ENCODE peak calls at places on chromosomes 13 and 19, in four cellular contexts. S, N, M and U are unnamed samples.

GRCh38 chr13:41835871-41836270 is 125.0 kb downstream of the VWA8 start:
- DNase-seq in S (no peak), N (no peak), M (peak; percentile 60), U (no peak)

GRCh38 chr19:51031220-51031879 is 3.5 kb downstream of the KLK12 start:
- DNase-seq in S (no peak), N (no peak), M (no peak), U (no peak)

GRCh38 chr19:38942471-38943181 is 11.9 kb downstream of the MRPS12 start:
- DNase-seq in S (no peak), N (no peak), M (no peak), U (no peak)

GRCh38 chr13:47408546-47409319 is 511.9 kb upstream of the HTR2A start:
- DNase-seq in S (no peak), N (no peak), M (peak; percentile 25), U (no peak)

GRCh38 chr19:51107406-51108065 is 673 bp downstream of the CTU1 start:
- DNase-seq in S (no peak), N (no peak), M (peak; percentile 21), U (peak; percentile 25)

GRCh38 chr19:16156904-16157303 is 13.4 kb downstream of the HSH2D start:
- DNase-seq in S (no peak), N (no peak), M (no peak), U (no peak)

GRCh38 chr19:48400018-48400742 is 6.7 kb downstream of the GRIN2D start:
- DNase-seq in S (no peak), N (peak; percentile 71), M (peak; percentile 82), U (peak; percentile 65)

GRCh38 chr19:29040291-29040690 is 172.7 kb downstream of the UQCRFS1 start:
- DNase-seq in S (no peak), N (no peak), M (no peak), U (no peak)

GRCh38 chr19:31560021-31560770 is 211.0 kb upstream of the TSHZ3 start:
- DNase-seq in S (no peak), N (no peak), M (peak; percentile 10), U (no peak)

GRCh38 chr13:65473199-65473598 is 1756.9 kb downstream of the PCDH9 start:
- DNase-seq in S (no peak), N (no peak), M (no peak), U (no peak)

GRCh38 chr13:56659041-56659471 is 481.7 kb upstream of the PRR20A start:
- DNase-seq in S (peak; percentile 11), N (no peak), M (no peak), U (no peak)

GRCh38 chr13:27053902-27054595 is 117.6 kb downstream of the USP12 start:
- DNase-seq in S (no peak), N (no peak), M (peak; percentile 88), U (peak; percentile 69)

GRCh38 chr19:16825312-16826168 is 3.7 kb upstream of the SIN3B start:
- DNase-seq in S (peak; percentile 79), N (peak; percentile 76), M (no peak), U (peak; percentile 71)

GRCh38 chr13:113656831-113657671 is 947 bp downstream of the ATP4B start:
- DNase-seq in S (no peak), N (peak; percentile 20), M (no peak), U (no peak)

GRCh38 chr19:30112666-30113065 is 170.6 kb downstream of the URI1 start:
- DNase-seq in S (no peak), N (no peak), M (no peak), U (no peak)

GRCh38 chr19:15177269-15178116 is 23.3 kb downstream of the NOTCH3 start:
- DNase-seq in S (peak; percentile 79), N (peak; percentile 81), M (peak; percentile 62), U (peak; percentile 76)

GRCh38 chr13:113764793-113765190 is 5.8 kb downstream of the TMEM255B start:
- DNase-seq in S (no peak), N (no peak), M (no peak), U (no peak)

GRCh38 chr19:28374971-28375370 is 838.0 kb downstream of the UQCRFS1 start:
- DNase-seq in S (no peak), N (no peak), M (no peak), U (no peak)

GRCh38 chr19:769610-770009 is 18.7 kb downstream of the MISP start:
- DNase-seq in S (no peak), N (no peak), M (no peak), U (no peak)

GRCh38 chr19:47445937-47446402 is 25.7 kb downstream of the SLC8A2 start:
- DNase-seq in S (no peak), N (no peak), M (peak; percentile 14), U (peak; percentile 50)

GRCh38 chr19:50728084-50728737 is 5.0 kb downstream of the CLEC11A start:
- DNase-seq in S (peak; percentile 91), N (peak; percentile 83), M (peak; percentile 62), U (peak; percentile 87)

GRCh38 chr13:77330009-77330471 is 3.1 kb upstream of the MYCBP2 start:
- DNase-seq in S (no peak), N (no peak), M (no peak), U (no peak)

GRCh38 chr19:17347361-17347760 is 10.0 kb downstream of the GTPBP3 start:
- DNase-seq in S (no peak), N (peak; percentile 59), M (no peak), U (peak; percentile 52)

GRCh38 chr13:113084094-113084942 is 21.3 kb upstream of the F7 start:
- DNase-seq in S (no peak), N (peak; percentile 18), M (no peak), U (no peak)

GRCh38 chr13:98930014-98930625 is 47.7 kb downstream of the DOCK9 start:
- DNase-seq in S (no peak), N (no peak), M (no peak), U (no peak)

GRCh38 chr13:44758595-44759221 is 182.6 kb upstream of the TSC22D1 start:
- DNase-seq in S (no peak), N (no peak), M (peak; percentile 76), U (peak; percentile 86)

GRCh38 chr19:1524206-1524971 is 512 bp downstream of the PLK5 start:
- DNase-seq in S (no peak), N (no peak), M (no peak), U (no peak)

DNA sequence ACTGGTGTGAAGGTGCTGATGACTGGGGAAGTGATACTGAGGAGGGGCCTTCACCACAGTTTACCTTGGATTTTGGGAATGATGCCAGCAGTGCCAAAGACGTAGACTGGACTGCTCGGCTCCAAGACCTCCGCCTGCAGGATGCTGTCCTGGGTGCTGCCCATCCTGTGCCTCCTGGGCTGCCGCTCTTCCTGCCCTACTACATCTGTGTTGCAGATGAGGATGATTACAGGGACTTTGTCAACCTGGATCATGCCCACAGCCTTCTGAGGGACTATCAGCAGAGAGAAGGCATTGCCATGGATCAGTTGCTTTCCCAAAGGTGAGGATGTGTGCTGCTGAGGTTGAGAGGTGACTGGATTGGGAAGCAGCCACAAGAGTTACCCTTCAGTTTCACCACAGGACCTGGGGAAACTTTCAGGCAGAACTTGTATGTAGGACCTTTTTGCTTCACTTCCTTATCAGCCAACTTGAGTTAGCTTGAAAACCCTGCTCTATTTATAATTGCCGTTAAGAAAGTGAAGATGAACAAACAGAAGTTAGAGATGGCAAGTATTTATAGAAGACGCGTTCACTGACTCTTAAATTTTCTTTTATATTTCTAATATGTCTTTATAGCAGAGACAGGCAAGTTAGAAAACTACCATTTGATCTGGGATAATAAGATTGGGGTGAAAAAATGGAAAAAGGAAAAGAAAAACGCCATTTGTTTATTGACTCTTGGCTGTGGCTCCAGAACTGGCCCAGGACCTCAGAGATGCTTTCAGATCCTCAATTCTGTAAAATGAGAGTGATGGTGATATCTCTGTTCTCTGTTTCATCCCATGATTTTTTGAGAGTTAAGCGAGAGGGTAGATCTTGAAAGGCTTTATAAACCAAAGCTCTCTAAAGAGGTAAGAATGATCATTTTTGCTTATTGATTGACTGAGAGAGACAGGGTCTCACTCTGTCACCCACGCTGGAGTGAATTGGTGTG is 5.3 kb downstream of the PDCD2L start:
- DNase-seq in S (no peak), N (no peak), M (no peak), U (no peak)
- H3K4me3 ChIP-seq in S (no peak overlapping the region), N (no peak overlapping the region), M (no peak overlapping the region), U (no peak overlapping the region)

DNA sequence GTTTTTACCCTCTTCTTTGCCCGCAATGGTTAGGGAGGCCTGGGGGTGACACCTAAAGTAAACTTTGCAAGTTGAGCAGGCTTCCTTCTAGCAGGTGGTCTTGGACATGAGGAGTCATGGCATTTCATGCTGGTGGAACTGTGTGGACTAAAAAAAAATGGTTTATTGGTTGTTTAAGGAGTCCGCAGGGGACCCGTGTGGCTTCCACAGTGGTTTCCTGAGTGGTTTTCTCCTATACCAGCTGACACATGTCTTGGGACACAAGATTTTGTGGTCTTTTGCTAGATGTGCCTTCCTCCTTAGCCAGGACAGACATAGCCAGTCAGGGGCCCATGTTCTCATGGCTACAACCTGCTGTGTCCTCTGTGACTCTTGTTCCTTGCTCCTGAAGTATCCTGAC is 1.5 kb downstream of the ZNF543 start:
- DNase-seq in S (no peak), N (no peak), M (no peak), U (no peak)
- H3K4me3 ChIP-seq in S (no peak overlapping the region), N (peak overlapping the region; percentile 95), M (peak overlapping the region; percentile 87), U (peak overlapping the region; percentile 66)

GRCh38 chr19:12162882-12163806 is at the start of gene ZNF136:
- DNase-seq in S (peak; percentile 93), N (peak; percentile 97), M (peak; percentile 94), U (peak; percentile 97)

GRCh38 chr19:12166596-12166995 is 3.7 kb downstream of the ZNF136 start:
- DNase-seq in S (no peak), N (no peak), M (peak; percentile 8), U (no peak)

GRCh38 chr19:12159773-12160414 is 3.0 kb upstream of the ZNF136 start:
- DNase-seq in S (no peak), N (no peak), M (no peak), U (no peak)

GRCh38 chr19:12163841-12164240 is 945 bp downstream of the ZNF136 start:
- DNase-seq in S (no peak), N (no peak), M (peak; percentile 40), U (peak; percentile 27)

GRCh38 chr19:12162513-12162881 is 399 bp upstream of the ZNF136 start:
- DNase-seq in S (no peak), N (no peak), M (no peak), U (no peak)
- H3K4me3 ChIP-seq in S (peak overlapping the region; percentile 81), N (peak overlapping the region; percentile 80), M (peak overlapping the region; percentile 90), U (peak overlapping the region; percentile 87)

GRCh38 chr19:55672418-55672817 is 2.6 kb upstream of the EPN1 start:
- DNase-seq in S (no peak), N (no peak), M (peak; percentile 14), U (peak; percentile 17)

GRCh38 chr19:55673889-55674288 is 1.1 kb upstream of the EPN1 start:
- DNase-seq in S (no peak), N (no peak), M (no peak), U (no peak)

GRCh38 chr19:55674459-55674840 is 576 bp upstream of the EPN1 start:
- DNase-seq in S (no peak), N (no peak), M (no peak), U (no peak)

GRCh38 chr19:55674841-55675660 is at the start of gene EPN1:
- DNase-seq in S (peak; percentile 97), N (peak; percentile 98), M (peak; percentile 95), U (peak; percentile 96)

DNA sequence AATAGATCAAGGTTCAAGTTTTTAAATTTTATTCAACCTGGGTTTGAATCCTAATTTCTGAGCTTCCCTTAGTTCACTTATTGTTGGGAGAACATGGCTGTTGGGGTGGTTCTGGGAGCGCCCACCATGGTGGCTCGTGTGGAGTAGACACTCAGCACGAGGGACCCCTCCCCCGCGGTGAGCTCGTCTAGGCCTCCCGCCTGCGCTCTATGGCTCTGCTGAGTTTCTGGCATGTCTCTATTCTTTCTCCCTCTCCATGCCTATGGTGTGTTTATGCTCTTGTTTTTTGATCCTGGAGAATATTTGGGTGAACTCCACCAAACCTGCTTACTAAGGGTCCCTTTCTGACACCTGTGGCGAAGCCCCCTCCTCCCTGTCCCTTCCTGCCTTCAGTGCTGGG is 1.6 kb upstream of the EPN1 start:
- DNase-seq in S (no peak), N (no peak), M (no peak), U (no peak)
- H3K4me3 ChIP-seq in S (no peak overlapping the region), N (no peak overlapping the region), M (no peak overlapping the region), U (no peak overlapping the region)